ENCODE peak calls at places on chromosome 20, in six cellular contexts. One of them, this sample, is unnamed.

GRCh38 chr20:20139403-20139802 is 87.1 kb downstream of the CFAP61 start:
- DNase-seq in endodermal cell: no peak
- DNase-seq in uterus: no peak
- DNase-seq in BJ: no peak
- DNase-seq in HFF-Myc: no peak
- DNase-seq in HL-60: no peak
- DNase-seq in this sample: no peak

GRCh38 chr20:38447931-38448675 is 13.0 kb upstream of the SNHG17 start:
- DNase-seq in BJ: no peak
- DNase-seq in HL-60: peak; percentile 35
- DNase-seq in HFF-Myc: no peak
- DNase-seq in endodermal cell: peak; percentile 69
- DNase-seq in uterus: no peak
- DNase-seq in this sample: no peak

GRCh38 chr20:19407731-19408130 is 195.3 kb downstream of the SLC24A3 start:
- DNase-seq in HFF-Myc: no peak
- DNase-seq in endodermal cell: no peak
- DNase-seq in uterus: no peak
- DNase-seq in HL-60: no peak
- DNase-seq in BJ: peak; percentile 46
- DNase-seq in this sample: no peak

GRCh38 chr20:348972-349841 is 2.3 kb downstream of the NRSN2 start:
- DNase-seq in HL-60: no peak
- DNase-seq in uterus: no peak
- DNase-seq in endodermal cell: no peak
- DNase-seq in BJ: no peak
- DNase-seq in HFF-Myc: no peak
- DNase-seq in this sample: no peak

GRCh38 chr20:46605978-46606816 is 45.1 kb downstream of the SLC13A3 start:
- DNase-seq in endodermal cell: no peak
- DNase-seq in HFF-Myc: no peak
- DNase-seq in HL-60: no peak
- DNase-seq in uterus: no peak
- DNase-seq in BJ: no peak
- DNase-seq in this sample: no peak

GRCh38 chr20:62685781-62686555 is 22.7 kb upstream of the NTSR1 start:
- DNase-seq in uterus: no peak
- DNase-seq in endodermal cell: peak; percentile 61
- DNase-seq in BJ: no peak
- DNase-seq in HL-60: peak; percentile 74
- DNase-seq in HFF-Myc: no peak
- DNase-seq in this sample: no peak

GRCh38 chr20:59428441-59429205 is 128.2 kb downstream of the EDN3 start:
- DNase-seq in endodermal cell: peak; percentile 54
- DNase-seq in HL-60: no peak
- DNase-seq in HFF-Myc: no peak
- DNase-seq in BJ: no peak
- DNase-seq in uterus: no peak
- DNase-seq in this sample: no peak

GRCh38 chr20:37276494-37277252 is 12.8 kb upstream of the MANBAL start:
- DNase-seq in HFF-Myc: peak; percentile 85
- DNase-seq in uterus: peak; percentile 67
- DNase-seq in BJ: peak; percentile 57
- DNase-seq in HL-60: no peak
- DNase-seq in endodermal cell: no peak
- DNase-seq in this sample: no peak

GRCh38 chr20:61886721-61887658 is 178.7 kb downstream of the TAF4 start:
- DNase-seq in HFF-Myc: no peak
- DNase-seq in uterus: no peak
- DNase-seq in HL-60: peak; percentile 22
- DNase-seq in BJ: no peak
- DNase-seq in endodermal cell: peak; percentile 84
- DNase-seq in this sample: no peak

GRCh38 chr20:37882961-37883712 is 19.8 kb upstream of the VSTM2L start:
- DNase-seq in HFF-Myc: no peak
- DNase-seq in uterus: no peak
- DNase-seq in HL-60: no peak
- DNase-seq in endodermal cell: no peak
- DNase-seq in BJ: no peak
- DNase-seq in this sample: no peak

GRCh38 chr20:1327241-1327653 is 1.7 kb downstream of the SDCBP2 start:
- DNase-seq in HFF-Myc: no peak
- DNase-seq in BJ: no peak
- DNase-seq in uterus: peak; percentile 81
- DNase-seq in HL-60: no peak
- DNase-seq in endodermal cell: peak; percentile 39
- DNase-seq in this sample: no peak

GRCh38 chr20:4067600-4068261 is 52.4 kb upstream of the RNF24 start:
- DNase-seq in HFF-Myc: no peak
- DNase-seq in HL-60: no peak
- DNase-seq in endodermal cell: peak; percentile 26
- DNase-seq in BJ: no peak
- DNase-seq in uterus: no peak
- DNase-seq in this sample: no peak

GRCh38 chr20:38724603-38725457 is 544 bp downstream of the SLC32A1 start:
- DNase-seq in endodermal cell: peak; percentile 84
- DNase-seq in BJ: no peak
- DNase-seq in HFF-Myc: no peak
- DNase-seq in uterus: no peak
- DNase-seq in HL-60: no peak
- DNase-seq in this sample: no peak

GRCh38 chr20:32421290-32421689 is 63.2 kb downstream of the ASXL1 start:
- DNase-seq in HFF-Myc: no peak
- DNase-seq in BJ: no peak
- DNase-seq in HL-60: no peak
- DNase-seq in endodermal cell: no peak
- DNase-seq in uterus: no peak
- DNase-seq in this sample: no peak

GRCh38 chr20:49729780-49730179 is 16.1 kb upstream of the B4GALT5 start:
- DNase-seq in endodermal cell: no peak
- DNase-seq in HFF-Myc: no peak
- DNase-seq in HL-60: no peak
- DNase-seq in uterus: no peak
- DNase-seq in BJ: peak; percentile 34
- DNase-seq in this sample: peak; percentile 81

GRCh38 chr20:49149281-49150045 is 38.7 kb downstream of the STAU1 start:
- DNase-seq in uterus: no peak
- DNase-seq in HFF-Myc: no peak
- DNase-seq in endodermal cell: no peak
- DNase-seq in BJ: no peak
- DNase-seq in HL-60: no peak
- DNase-seq in this sample: no peak

GRCh38 chr20:6122873-6123649 is at the start of gene FERMT1:
- DNase-seq in BJ: no peak
- DNase-seq in uterus: peak; percentile 55
- DNase-seq in HFF-Myc: peak; percentile 45
- DNase-seq in endodermal cell: peak; percentile 89
- DNase-seq in HL-60: no peak
- DNase-seq in this sample: no peak

GRCh38 chr20:33576432-33576883 is 85.7 kb upstream of the C20orf144 start:
- DNase-seq in HL-60: no peak
- DNase-seq in HFF-Myc: no peak
- DNase-seq in uterus: no peak
- DNase-seq in BJ: no peak
- DNase-seq in endodermal cell: no peak
- DNase-seq in this sample: no peak

GRCh38 chr20:4243071-4243470 is 227.7 kb upstream of the RNF24 start:
- DNase-seq in HL-60: no peak
- DNase-seq in HFF-Myc: no peak
- DNase-seq in endodermal cell: peak; percentile 89
- DNase-seq in BJ: no peak
- DNase-seq in uterus: no peak
- DNase-seq in this sample: no peak

GRCh38 chr20:16243470-16243869 is 329.8 kb downstream of the KIF16B start:
- DNase-seq in uterus: no peak
- DNase-seq in HL-60: no peak
- DNase-seq in endodermal cell: peak; percentile 40
- DNase-seq in BJ: no peak
- DNase-seq in HFF-Myc: no peak
- DNase-seq in this sample: no peak
- TF ChIP-seq CTCF in uterus: no peak
- TF ChIP-seq CTCF in HL-60: no peak
- TF ChIP-seq CTCF in endodermal cell: peak; percentile 14
- TF ChIP-seq CTCF in BJ: no peak
- TF ChIP-seq CTCF in HFF-Myc: no peak
- TF ChIP-seq CTCF in this sample: no peak

DNA sequence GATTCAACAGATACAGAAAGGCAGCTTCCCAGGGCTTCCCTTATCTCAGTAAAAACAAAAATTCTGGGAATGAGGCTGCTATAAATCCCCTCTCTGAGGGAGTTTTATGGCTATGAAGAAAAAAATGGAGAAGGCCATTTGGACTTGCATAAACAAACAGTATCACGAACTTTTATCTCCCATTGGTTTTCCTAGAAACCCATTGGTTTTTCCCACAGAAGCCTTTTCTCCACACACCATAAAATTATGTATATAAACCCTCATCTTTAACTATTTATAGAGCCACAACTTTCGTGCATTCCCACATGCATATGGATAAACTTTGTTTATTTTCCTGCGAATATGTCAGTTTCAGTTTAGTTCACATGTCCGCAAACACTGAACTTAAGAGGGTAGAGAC is 36.2 kb upstream of the BTBD3 start:
- DNase-seq in BJ: no peak
- DNase-seq in endodermal cell: no peak
- DNase-seq in HL-60: no peak
- DNase-seq in uterus: no peak
- DNase-seq in HFF-Myc: no peak
- DNase-seq in this sample: no peak
- H3K4me3 ChIP-seq in BJ: no peak overlapping the region
- H3K4me3 ChIP-seq in endodermal cell: no peak overlapping the region
- H3K4me3 ChIP-seq in HL-60: no peak overlapping the region
- H3K4me3 ChIP-seq in uterus: no peak overlapping the region
- H3K4me3 ChIP-seq in HFF-Myc: no peak overlapping the region
- H3K4me3 ChIP-seq in this sample: no peak overlapping the region

GRCh38 chr20:25576783-25577530 is 8.4 kb downstream of the NINL start:
- DNase-seq in BJ: no peak
- DNase-seq in HFF-Myc: no peak
- DNase-seq in HL-60: no peak
- DNase-seq in uterus: no peak
- DNase-seq in endodermal cell: no peak
- DNase-seq in this sample: no peak
- TF ChIP-seq CTCF in BJ: no peak
- TF ChIP-seq CTCF in HFF-Myc: no peak
- TF ChIP-seq CTCF in HL-60: no peak
- TF ChIP-seq CTCF in uterus: no peak
- TF ChIP-seq CTCF in endodermal cell: no peak
- TF ChIP-seq CTCF in this sample: no peak

GRCh38 chr20:24872291-24873014 is 76.6 kb upstream of the CST7 start:
- DNase-seq in BJ: no peak
- DNase-seq in endodermal cell: no peak
- DNase-seq in uterus: no peak
- DNase-seq in HFF-Myc: no peak
- DNase-seq in HL-60: no peak
- DNase-seq in this sample: no peak
- H3K4me3 ChIP-seq in BJ: no peak overlapping the region
- H3K4me3 ChIP-seq in endodermal cell: no peak overlapping the region
- H3K4me3 ChIP-seq in uterus: no peak overlapping the region
- H3K4me3 ChIP-seq in HFF-Myc: no peak overlapping the region
- H3K4me3 ChIP-seq in HL-60: no peak overlapping the region
- H3K4me3 ChIP-seq in this sample: no peak overlapping the region

GRCh38 chr20:23096986-23097520 is 10.9 kb upstream of the CD93 start:
- DNase-seq in HL-60: no peak
- DNase-seq in BJ: no peak
- DNase-seq in HFF-Myc: no peak
- DNase-seq in endodermal cell: no peak
- DNase-seq in uterus: no peak
- DNase-seq in this sample: no peak
- TF ChIP-seq CTCF in HL-60: no peak
- TF ChIP-seq CTCF in BJ: no peak
- TF ChIP-seq CTCF in HFF-Myc: no peak
- TF ChIP-seq CTCF in endodermal cell: no peak
- TF ChIP-seq CTCF in uterus: no peak
- TF ChIP-seq CTCF in this sample: no peak

DNA sequence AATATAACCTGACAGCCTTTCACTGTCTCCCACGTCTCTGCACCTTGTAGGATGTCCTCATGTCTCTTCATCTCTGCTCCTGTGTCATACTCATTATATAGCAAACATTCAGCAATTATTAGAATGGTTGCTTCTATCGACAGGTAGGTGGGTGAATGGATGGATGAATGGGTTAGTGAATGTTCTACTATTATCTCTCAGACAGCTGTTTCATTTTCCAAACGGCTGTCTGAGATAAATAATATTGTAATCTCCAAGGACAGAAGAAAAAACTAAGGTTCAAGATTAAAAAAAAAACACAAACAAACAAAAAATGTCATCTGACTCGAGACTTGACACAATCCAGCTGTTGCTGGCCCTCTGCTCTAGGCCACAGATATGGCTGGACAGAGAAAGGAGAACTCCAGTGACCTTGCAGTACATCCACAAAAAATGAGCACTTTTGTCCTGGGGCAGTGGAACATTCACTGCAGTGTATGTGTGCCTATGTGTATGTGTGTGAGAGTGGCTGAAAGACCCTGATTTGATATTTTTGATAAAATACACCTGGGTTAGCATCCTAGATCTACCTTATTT is 2.1 kb downstream of the HNF4A start:
- DNase-seq in HFF-Myc: no peak
- DNase-seq in HL-60: no peak
- DNase-seq in uterus: peak; percentile 27
- DNase-seq in endodermal cell: no peak
- DNase-seq in BJ: no peak
- DNase-seq in this sample: no peak
- H3K4me3 ChIP-seq in HFF-Myc: no peak overlapping the region
- H3K4me3 ChIP-seq in HL-60: no peak overlapping the region
- H3K4me3 ChIP-seq in uterus: no peak overlapping the region
- H3K4me3 ChIP-seq in endodermal cell: peak overlapping the region; percentile 80
- H3K4me3 ChIP-seq in BJ: no peak overlapping the region
- H3K4me3 ChIP-seq in this sample: no peak overlapping the region

This sample was measured in AG04449.